ENCODE peak calls at places on chromosomes 3 and 15, in six cellular contexts. B is H9, D is mesenchymal stem cell, K is IMR-90, O is neuronal stem cell, C is H1. T is an unnamed sample.

GRCh38 chr15:65525622-65526021 is 4.6 kb upstream of the HACD3 start:
- DNase-seq in C (no peak), O (no peak), B (no peak), K (no peak), D (peak), T (no peak)

GRCh38 chr3:71389911-71390573 is 193.5 kb downstream of the FOXP1 start:
- DNase-seq in O (no peak), K (peak), C (no peak), D (peak), B (peak), T (peak)

GRCh38 chr3:195119461-195120198 is 151.3 kb downstream of the XXYLT1 start:
- DNase-seq in B (peak), C (no peak), D (peak), O (peak), K (peak), T (peak)

GRCh38 chr3:61381745-61382392 is 130.6 kb upstream of the FHIT start:
- DNase-seq in B (no peak), D (peak), C (no peak), K (peak), O (no peak), T (peak)

GRCh38 chr3:71478568-71478967 is 105.0 kb downstream of the FOXP1 start:
- DNase-seq in O (no peak), D (peak), K (peak), C (no peak), B (no peak), T (peak)

GRCh38 chr3:150235799-150236198 is 172.3 kb upstream of the TSC22D2 start:
- DNase-seq in O (no peak), D (peak), B (no peak), C (no peak), K (peak), T (no peak)

GRCh38 chr3:165753560-165753959 is 83.7 kb downstream of the BCHE start:
- DNase-seq in D (peak), C (no peak), K (no peak), B (no peak), O (no peak), T (no peak)

GRCh38 chr3:164452707-164453106 is 625.6 kb downstream of the SI start:
- DNase-seq in O (no peak), C (no peak), K (no peak), D (no peak), B (no peak), T (no peak)

GRCh38 chr15:31970007-31970406 is 60.3 kb upstream of the CHRNA7 start:
- DNase-seq in O (no peak), K (no peak), D (no peak), C (no peak), B (no peak), T (no peak)

GRCh38 chr3:42979044-42979962 is at the start of gene GASK1A:
- DNase-seq in B (peak), D (no peak), K (no peak), C (peak), O (peak), T (peak)

GRCh38 chr15:53586815-53587214 is 172.6 kb downstream of the WDR72 start:
- DNase-seq in K (no peak), B (peak), C (peak), D (peak), O (peak), T (peak)

GRCh38 chr3:13801361-13802214 is 78.3 kb downstream of the WNT7A start:
- DNase-seq in B (no peak), C (no peak), O (no peak), K (no peak), D (no peak), T (no peak)

GRCh38 chr15:71151061-71151460 is 35.8 kb downstream of the THSD4 start:
- DNase-seq in D (no peak), C (no peak), O (no peak), B (no peak), K (peak), T (peak)

GRCh38 chr15:71152542-71152941 is 37.3 kb downstream of the THSD4 start:
- DNase-seq in D (no peak), O (no peak), K (no peak), B (no peak), C (no peak), T (no peak)

GRCh38 chr15:71148048-71148447 is 32.8 kb downstream of the THSD4 start:
- DNase-seq in B (no peak), O (no peak), C (no peak), K (no peak), D (no peak), T (peak)

GRCh38 chr15:71146597-71146996 is 31.3 kb downstream of the THSD4 start:
- DNase-seq in O (no peak), C (no peak), B (no peak), K (no peak), D (no peak), T (no peak)

DNA sequence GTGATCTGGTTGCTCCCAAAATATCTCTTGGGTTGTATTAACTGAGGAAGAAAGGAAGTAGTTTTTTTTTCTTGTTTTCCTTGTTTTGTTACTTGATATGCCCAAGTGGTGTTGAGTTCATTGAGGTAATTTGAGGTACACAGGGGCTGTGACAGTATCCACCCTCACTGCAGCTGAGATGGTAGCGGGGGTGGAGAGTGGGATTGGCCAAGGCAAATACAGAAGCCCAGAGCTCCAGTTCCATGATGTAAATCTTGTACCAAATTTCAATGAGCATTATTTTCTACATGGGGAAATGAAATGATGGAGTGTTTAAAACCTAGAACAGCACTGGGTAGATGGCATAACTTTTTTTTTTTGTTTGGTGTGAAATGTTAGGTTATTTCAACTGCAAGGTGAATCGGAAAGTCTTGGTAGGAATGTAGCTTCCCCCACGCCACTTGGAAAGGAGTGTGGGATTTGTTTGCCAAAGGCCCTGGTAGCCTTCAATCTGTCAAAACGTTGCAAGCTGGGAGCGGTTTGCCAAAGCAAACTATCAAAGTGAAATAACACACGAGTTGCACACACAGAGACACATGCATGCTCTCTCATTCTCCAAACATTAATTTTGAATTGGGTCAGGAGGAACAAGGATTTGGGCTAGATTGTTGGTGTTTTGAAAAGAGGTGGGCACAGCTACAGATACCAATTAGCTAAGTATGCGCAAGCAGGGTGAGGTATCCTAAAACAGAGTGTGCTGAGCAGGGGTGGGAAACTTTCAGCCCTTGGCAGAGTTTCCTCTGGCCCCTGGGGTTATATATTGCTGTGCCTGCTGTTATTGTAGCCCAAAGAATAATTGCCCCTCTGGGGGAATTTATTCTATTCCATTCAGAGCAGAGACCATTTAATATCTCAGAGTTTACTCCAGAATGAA is 34.6 kb downstream of the THSD4 start:
- DNase-seq in D (no peak), B (no peak), K (no peak), O (no peak), C (no peak), T (no peak)
- H3K4me2 ChIP-seq in D (no peak), B (no peak), K (no peak), O (no peak), C (no peak), T (no peak)

DNA sequence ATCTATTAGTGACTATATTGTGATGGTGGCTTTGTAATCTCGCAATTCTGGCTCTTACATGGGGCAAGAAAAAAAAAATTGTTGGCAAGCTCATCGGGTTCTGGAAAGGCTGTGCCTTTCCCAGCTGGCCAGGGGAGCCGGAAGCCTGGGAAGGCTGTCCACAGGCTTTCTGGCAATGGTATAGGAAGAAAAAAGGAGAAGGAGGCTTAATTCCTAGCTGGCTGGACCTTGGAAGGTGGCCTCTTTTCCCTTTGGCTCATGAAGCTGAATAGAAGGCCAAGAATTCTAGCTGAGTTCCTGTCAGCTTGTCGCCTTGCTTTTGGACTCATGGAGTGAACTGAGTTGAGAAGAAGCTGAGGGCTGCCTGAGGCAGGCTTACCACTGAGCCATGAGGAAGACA is 243.4 kb upstream of the SEMA6D start:
- DNase-seq in D (no peak), B (no peak), K (no peak), C (no peak), O (no peak), T (no peak)
- H3K18ac ChIP-seq in D (no peak), B (no peak), K (peak), C (no peak), O (no peak), T (no peak)

DNA sequence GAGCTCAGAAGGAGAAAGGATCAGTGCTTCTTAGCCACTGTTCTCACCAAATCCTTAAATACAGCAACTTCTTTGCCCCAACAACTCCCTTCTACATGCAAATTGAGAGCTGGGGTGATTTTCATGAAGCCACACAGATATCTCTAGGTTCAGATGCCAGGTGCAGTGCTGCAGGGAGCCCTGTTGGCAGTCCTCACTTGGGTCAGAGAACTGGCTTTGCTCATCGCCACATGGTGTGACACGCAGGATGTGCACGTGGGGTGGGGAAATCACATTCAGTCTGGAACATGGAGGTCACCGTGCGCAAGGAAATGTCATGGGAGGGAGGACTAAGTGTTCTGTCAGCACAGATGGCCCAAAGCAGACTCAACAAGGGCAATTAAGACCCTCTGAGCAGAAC is 103.8 kb downstream of the WDR76 start:
- DNase-seq in O (no peak), B (no peak), D (no peak), K (no peak), C (no peak), T (no peak)
- H3K4me2 ChIP-seq in O (no peak), B (no peak), D (no peak), K (no peak), C (peak), T (no peak)

DNA sequence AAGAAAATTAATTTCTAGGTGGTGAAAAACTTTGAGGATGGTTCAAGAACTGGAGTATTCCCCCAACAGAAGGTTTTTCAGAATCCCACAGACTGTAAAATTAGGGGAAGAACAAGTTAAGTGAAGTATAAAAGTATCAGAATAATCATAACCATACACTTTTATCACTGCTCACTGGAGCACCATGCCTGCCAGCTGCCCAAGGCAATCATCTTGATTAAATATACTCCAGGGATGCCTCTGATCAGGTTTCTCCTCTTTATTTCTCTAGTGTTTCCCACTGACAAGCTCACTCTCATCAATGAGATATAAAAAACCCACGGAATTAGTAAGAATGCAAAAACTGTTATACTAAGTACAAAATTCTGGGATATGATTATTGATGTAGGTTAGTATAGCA is 108.0 kb downstream of the STAG1 start:
- DNase-seq in B (no peak), O (no peak), C (no peak), D (no peak), K (no peak), T (no peak)
- H3K18ac ChIP-seq in B (no peak), O (no peak), C (no peak), D (no peak), K (no peak), T (no peak)

GRCh38 chr3:36701903-36702374 is 62.4 kb downstream of the DCLK3 start:
- DNase-seq in O (no peak), C (no peak), K (peak), B (no peak), D (peak), T (no peak)
- H3K4me2 ChIP-seq in O (no peak), C (no peak), K (no peak), B (no peak), D (no peak), T (no peak)

GRCh38 chr15:62737551-62737950 is 305.0 kb upstream of the TPM1 start:
- DNase-seq in C (no peak), D (no peak), B (no peak), O (no peak), K (no peak), T (no peak)
- H3K18ac ChIP-seq in C (no peak), D (no peak), B (no peak), O (no peak), K (no peak), T (no peak)

DNA sequence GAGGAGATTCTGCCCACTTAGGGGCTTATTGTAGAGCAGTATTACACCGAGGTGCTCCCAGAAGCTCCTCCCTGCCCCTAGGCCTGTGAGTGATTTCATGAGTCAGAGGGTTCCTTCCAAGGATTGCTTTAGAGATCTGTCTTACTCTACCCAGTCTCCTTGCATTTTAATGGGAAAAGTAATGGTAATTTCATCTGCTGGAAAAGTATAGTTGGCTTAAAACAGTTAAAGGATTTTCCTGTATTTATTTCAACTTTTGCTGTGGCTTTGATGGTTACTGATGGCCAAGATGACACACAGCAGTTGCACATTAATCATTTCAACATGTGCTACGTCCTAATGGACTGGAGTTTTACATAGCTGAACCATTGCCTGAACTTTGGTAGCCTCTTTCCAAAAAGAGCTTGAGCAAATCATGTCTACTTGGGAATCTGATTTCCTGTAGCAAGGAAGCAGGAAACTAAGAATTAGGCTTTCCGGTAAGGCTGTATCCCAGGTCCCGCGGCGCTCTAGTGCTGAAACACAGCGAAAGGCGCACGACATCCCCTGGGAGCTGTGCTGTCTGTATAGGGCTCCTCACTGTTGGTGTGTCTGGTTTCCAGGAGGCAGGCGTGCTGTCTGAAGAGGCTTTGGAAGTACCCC is 9.2 kb upstream of the PGPEP1L start:
- DNase-seq in C (peak), B (no peak), K (peak), O (no peak), D (peak), T (peak)
- H3K4me2 ChIP-seq in C (no peak), B (no peak), K (no peak), O (no peak), D (no peak), T (no peak)

GRCh38 chr3:104190681-104191080 is 1176.0 kb upstream of the ALCAM start:
- DNase-seq in K (no peak), C (no peak), D (no peak), B (no peak), O (no peak), T (peak)
- H3K18ac ChIP-seq in K (no peak), C (no peak), D (no peak), B (no peak), O (no peak), T (no peak)

T was measured in mesendoderm.